ENCODE peak calls at places on chromosome 6, in nine cellular contexts. I, P, X, U, Z, E, M, G and S are unnamed samples.
A peak's percentile ranks its signal among the peaks of the same experiment; 100 is the strongest.

GRCh38 chr6:22754111-22754510 is 184.7 kb downstream of the HDGFL1 start:
- DNase-seq in I (peak; percentile 87), P (no peak), X (no peak), U (no peak), Z (no peak), E (no peak), M (no peak), G (peak; percentile 51), S (no peak)

GRCh38 chr6:91664327-91664959 is 1077.6 kb upstream of the MAP3K7 start:
- DNase-seq in I (no peak), P (no peak), X (no peak), U (no peak), Z (no peak), E (no peak), M (no peak), G (no peak), S (no peak)

GRCh38 chr6:35034411-35035171 is 106.5 kb downstream of the TCP11 start:
- DNase-seq in I (no peak), P (no peak), X (peak; percentile 69), U (no peak), Z (peak; percentile 7), E (peak; percentile 85), M (no peak), G (peak; percentile 36), S (peak; percentile 87)

GRCh38 chr6:7555671-7556070 is 14.2 kb downstream of the DSP start:
- DNase-seq in I (no peak), P (no peak), X (no peak), U (no peak), Z (no peak), E (no peak), M (no peak), G (no peak), S (no peak)

GRCh38 chr6:40330301-40330721 is 256.9 kb downstream of the LRFN2 start:
- DNase-seq in I (no peak), P (no peak), X (no peak), U (no peak), Z (no peak), E (peak; percentile 79), M (peak; percentile 81), G (no peak), S (no peak)

GRCh38 chr6:15853259-15853658 is 190.4 kb upstream of the DTNBP1 start:
- DNase-seq in I (no peak), P (no peak), X (no peak), U (no peak), Z (no peak), E (no peak), M (no peak), G (no peak), S (no peak)

GRCh38 chr6:53066059-53066406 is 829 bp downstream of the FBXO9 start:
- DNase-seq in I (peak; percentile 28), P (peak; percentile 15), X (peak; percentile 82), U (peak; percentile 41), Z (peak; percentile 33), E (peak; percentile 71), M (peak; percentile 74), G (peak; percentile 40), S (peak; percentile 89)

GRCh38 chr6:17281100-17281496 is at the start of gene RBM24:
- DNase-seq in I (peak; percentile 79), P (no peak), X (peak; percentile 80), U (peak; percentile 73), Z (peak; percentile 44), E (peak; percentile 90), M (no peak), G (peak; percentile 78), S (peak; percentile 56)

GRCh38 chr6:158328446-158328845 is 16.2 kb downstream of the TULP4 start:
- DNase-seq in I (no peak), P (no peak), X (no peak), U (no peak), Z (no peak), E (peak; percentile 76), M (no peak), G (no peak), S (no peak)

GRCh38 chr6:5752282-5752681 is 254.4 kb downstream of the NRN1 start:
- DNase-seq in I (peak; percentile 82), P (no peak), X (no peak), U (no peak), Z (no peak), E (peak; percentile 86), M (no peak), G (peak; percentile 9), S (no peak)

GRCh38 chr6:3341467-3341866 is 82.7 kb downstream of the PSMG4 start:
- DNase-seq in I (peak; percentile 83), P (no peak), X (no peak), U (peak; percentile 61), Z (no peak), E (peak; percentile 70), M (no peak), G (no peak), S (no peak)

GRCh38 chr6:3340891-3341290 is 82.1 kb downstream of the PSMG4 start:
- DNase-seq in I (peak; percentile 28), P (no peak), X (no peak), U (no peak), Z (no peak), E (peak; percentile 80), M (no peak), G (no peak), S (no peak)

GRCh38 chr6:3343089-3343901 is 84.5 kb downstream of the PSMG4 start:
- DNase-seq in I (no peak), P (no peak), X (no peak), U (no peak), Z (no peak), E (no peak), M (no peak), G (no peak), S (no peak)

GRCh38 chr6:3337521-3338350 is 79.0 kb downstream of the PSMG4 start:
- DNase-seq in I (peak; percentile 56), P (no peak), X (no peak), U (peak; percentile 79), Z (no peak), E (peak; percentile 73), M (no peak), G (peak; percentile 55), S (no peak)

GRCh38 chr6:3340358-3340798 is 81.6 kb downstream of the PSMG4 start:
- DNase-seq in I (no peak), P (no peak), X (no peak), U (no peak), Z (no peak), E (no peak), M (no peak), G (no peak), S (no peak)
- H3K4me3 ChIP-seq in I (no peak overlapping the region), P (no peak overlapping the region), X (no peak overlapping the region), U (no peak overlapping the region), Z (no peak overlapping the region), E (no peak overlapping the region), M (no peak overlapping the region), G (no peak overlapping the region), S (no peak overlapping the region)

GRCh38 chr6:31158140-31158862 is at the start of gene TCF19:
- DNase-seq in I (peak; percentile 99), P (peak; percentile 97), X (peak; percentile 99), U (peak; percentile 99), Z (peak; percentile 99), E (peak; percentile 99), M (peak; percentile 100), G (peak; percentile 99), S (peak; percentile 98)
- H3K27ac ChIP-seq in I (peak within 1 kb of the TSS; percentile 86), P (peak within 1 kb of the TSS; percentile 60), X (peak within 1 kb of the TSS; percentile 55), U (peak within 1 kb of the TSS; percentile 59), Z (peak within 1 kb of the TSS; percentile 69), E (no peak within 1 kb of the TSS), M (peak within 1 kb of the TSS; percentile 35), G (peak within 1 kb of the TSS; percentile 4), S (peak within 1 kb of the TSS; percentile 73)

GRCh38 chr6:118598324-118598723 is 50.2 kb downstream of the PLN start:
- DNase-seq in I (no peak), P (no peak), X (no peak), U (no peak), Z (no peak), E (no peak), M (no peak), G (no peak), S (no peak)
- H3K9me3 ChIP-seq in I (no peaks in the 10 kb centered on the region), P (peaks cover 3% of the 10 kb centered on the region), X (no peaks in the 10 kb centered on the region), U (no peaks in the 10 kb centered on the region), Z (no peaks in the 10 kb centered on the region), E (peaks cover 17% of the 10 kb centered on the region), M (no peaks in the 10 kb centered on the region), G (no peaks in the 10 kb centered on the region), S (no peaks in the 10 kb centered on the region)

GRCh38 chr6:1394591-1395463 is 5.5 kb downstream of the FOXF2 start:
- DNase-seq in I (no peak), P (no peak), X (no peak), U (peak; percentile 73), Z (no peak), E (peak; percentile 47), M (no peak), G (no peak), S (no peak)

GRCh38 chr6:1396952-1397868 is 7.8 kb downstream of the FOXF2 start:
- DNase-seq in I (peak; percentile 98), P (peak; percentile 65), X (no peak), U (peak; percentile 93), Z (peak; percentile 46), E (peak; percentile 90), M (peak; percentile 83), G (peak; percentile 86), S (no peak)

GRCh38 chr6:1395941-1396908 is 6.8 kb downstream of the FOXF2 start:
- DNase-seq in I (no peak), P (no peak), X (no peak), U (peak; percentile 78), Z (no peak), E (peak; percentile 39), M (no peak), G (no peak), S (no peak)

GRCh38 chr6:1393641-1394283 is 4.4 kb downstream of the FOXF2 start:
- DNase-seq in I (no peak), P (no peak), X (no peak), U (peak; percentile 84), Z (no peak), E (peak; percentile 67), M (no peak), G (no peak), S (no peak)

DNA sequence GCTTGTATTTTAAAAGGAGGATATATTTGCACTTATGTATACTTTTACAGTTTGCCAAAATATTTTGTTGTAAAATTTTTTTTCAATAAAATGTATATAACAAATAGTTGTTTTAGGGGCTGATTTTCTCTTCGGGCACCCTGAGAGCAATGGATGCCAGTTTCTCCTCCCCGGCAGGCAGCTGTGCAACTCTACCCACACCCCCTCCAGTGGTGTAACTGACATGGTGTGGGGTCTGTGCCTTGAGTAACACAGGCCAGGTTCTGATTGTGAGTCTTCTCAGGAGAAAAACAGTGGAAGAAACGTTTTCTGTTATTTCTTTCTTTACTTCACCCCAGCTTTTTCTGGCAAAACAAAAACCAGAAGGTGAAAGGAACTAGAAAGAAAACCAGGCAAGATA is 6.1 kb downstream of the FOXF2 start:
- DNase-seq in I (no peak), P (no peak), X (no peak), U (peak; percentile 70), Z (no peak), E (peak; percentile 33), M (no peak), G (no peak), S (no peak)
- H3K4me3 ChIP-seq in I (no peak overlapping the region), P (no peak overlapping the region), X (no peak overlapping the region), U (peak overlapping the region; percentile 83), Z (no peak overlapping the region), E (no peak overlapping the region), M (no peak overlapping the region), G (no peak overlapping the region), S (no peak overlapping the region)

GRCh38 chr6:317452-318144 is 25.3 kb downstream of the DUSP22 start:
- DNase-seq in I (no peak), P (no peak), X (no peak), U (no peak), Z (no peak), E (no peak), M (no peak), G (no peak), S (no peak)
- H3K27ac ChIP-seq in I (no peak overlapping the region), P (peak overlapping the region; percentile 50), X (no peak overlapping the region), U (no peak overlapping the region), Z (no peak overlapping the region), E (no peak overlapping the region), M (no peak overlapping the region), G (no peak overlapping the region), S (no peak overlapping the region)